ENCODE peak calls at places on chromosomes 4 and X, in seven cellular contexts. I, U, N, D, H, K and B are unnamed samples. For H3K4me1 and H3K27me3, the result is how much of the 10 kb centered on the place peaks cover.

GRCh38 chr4:58649236-58649635 is 1539.1 kb upstream of the IGFBP7 start:
- DNase-seq in I (no peak), U (no peak), N (no peak), D (no peak), H (no peak), K (no peak), B (no peak)

GRCh38 chr4:173169428-173170209 is 1.0 kb downstream of the GALNT7 start:
- DNase-seq in I (peak), U (peak), N (peak), D (peak), H (peak), K (peak), B (peak)

GRCh38 chrX:37686979-37687378 is 1.4 kb downstream of the XK start:
- DNase-seq in I (no peak), U (no peak), N (no peak), D (no peak), H (no peak), K (no peak), B (no peak)

GRCh38 chr4:186765673-186766546 is 42.3 kb upstream of the FAT1 start:
- DNase-seq in I (no peak), U (no peak), N (no peak), D (peak), H (no peak), K (peak), B (peak)

GRCh38 chrX:13492286-13492685 is 77.1 kb upstream of the EGFL6 start:
- DNase-seq in I (no peak), U (no peak), N (no peak), D (no peak), H (no peak), K (no peak), B (no peak)

GRCh38 chr4:3834186-3834920 is 68.2 kb downstream of the ADRA2C start:
- DNase-seq in I (no peak), U (no peak), N (no peak), D (no peak), H (no peak), K (no peak), B (no peak)

GRCh38 chr4:152479428-152480026 is 56.4 kb downstream of the FBXW7 start:
- DNase-seq in I (no peak), U (no peak), N (no peak), D (no peak), H (no peak), K (no peak), B (no peak)

GRCh38 chr4:186733778-186734177 is 10.1 kb upstream of the FAT1 start:
- DNase-seq in I (no peak), U (no peak), N (no peak), D (no peak), H (no peak), K (no peak), B (no peak)

GRCh38 chr4:27318740-27319139 is 458.1 kb downstream of the STIM2 start:
- DNase-seq in I (no peak), U (no peak), N (peak), D (peak), H (no peak), K (no peak), B (peak)

GRCh38 chr4:76088719-76089118 is 14.2 kb downstream of the ART3 start:
- DNase-seq in I (no peak), U (no peak), N (no peak), D (no peak), H (no peak), K (no peak), B (no peak)

GRCh38 chr4:76087007-76087769 is 12.7 kb downstream of the ART3 start:
- DNase-seq in I (no peak), U (no peak), N (peak), D (peak), H (peak), K (peak), B (peak)

GRCh38 chr4:76095568-76095967 is 21.1 kb downstream of the ART3 start:
- DNase-seq in I (no peak), U (no peak), N (no peak), D (no peak), H (no peak), K (no peak), B (no peak)

GRCh38 chr4:76090241-76090691 is 15.8 kb downstream of the ART3 start:
- DNase-seq in I (peak), U (no peak), N (no peak), D (no peak), H (no peak), K (peak), B (peak)

GRCh38 chr4:76091052-76091451 is 16.5 kb downstream of the ART3 start:
- DNase-seq in I (no peak), U (no peak), N (no peak), D (no peak), H (no peak), K (no peak), B (no peak)
- H3K4me1 ChIP-seq in I (under half), U (under half), N (under half), D (under half), H (under half), K (under half), B (under half)

DNA sequence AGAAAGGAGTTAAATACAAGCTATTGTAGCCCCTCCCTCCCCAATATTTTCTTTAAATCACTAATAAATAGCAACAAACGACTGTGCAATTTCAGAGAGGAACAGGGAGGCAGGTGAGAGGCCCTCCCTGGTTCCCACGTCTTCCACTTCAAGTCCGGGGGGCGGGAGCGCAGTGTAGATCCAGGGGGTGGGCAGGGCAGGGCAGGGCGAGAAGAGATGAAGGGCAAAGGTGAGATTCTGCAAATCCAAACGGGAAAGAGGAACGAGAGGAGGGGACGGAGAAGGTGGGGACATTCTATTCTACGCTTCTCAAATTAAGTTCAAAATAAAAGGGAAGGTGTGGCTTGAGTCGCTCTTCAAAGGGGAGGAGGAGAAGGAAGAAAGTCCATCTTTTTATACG is 6.8 kb downstream of the NKX6-1 start:
- DNase-seq in I (no peak), U (no peak), N (peak), D (no peak), H (no peak), K (no peak), B (no peak)
- H3K27me3 ChIP-seq in I (under half), U (under half), N (half or more), D (half or more), H (half or more), K (half or more), B (under half)

DNA sequence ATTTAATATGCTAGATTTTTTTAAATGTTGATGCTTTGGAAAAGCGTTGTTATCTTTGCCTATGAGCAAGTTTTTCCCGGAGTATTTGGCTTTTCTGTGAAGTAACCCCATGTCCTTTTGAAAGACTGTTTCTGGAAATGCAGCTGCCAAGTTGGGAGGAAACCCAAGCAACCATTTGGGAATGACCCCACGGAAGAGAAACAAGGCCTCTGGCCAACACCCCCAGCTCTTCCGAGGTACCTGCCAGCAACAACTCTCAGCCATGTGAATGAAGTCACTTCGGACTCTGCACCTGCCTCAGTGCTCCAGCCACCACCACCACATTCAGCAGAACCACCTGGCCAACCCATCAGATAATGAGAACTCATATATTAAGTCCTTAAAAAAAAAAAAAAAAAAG is 36.2 kb upstream of the DHRSX start:
- DNase-seq in I (no peak), U (peak), N (no peak), D (no peak), H (peak), K (no peak), B (peak)
- H3K4me1 ChIP-seq in I (under half), U (under half), N (under half), D (under half), H (under half), K (under half), B (under half)

GRCh38 chr4:71186566-71187398 is 152.0 kb upstream of the SLC4A4 start:
- DNase-seq in I (peak), U (no peak), N (peak), D (peak), H (peak), K (peak), B (peak)
- H3K27me3 ChIP-seq in I (under half), U (under half), N (under half), D (under half), H (under half), K (under half), B (under half)

GRCh38 chr4:87913871-87914270 is 61.6 kb upstream of the SPP1 start:
- DNase-seq in I (no peak), U (no peak), N (no peak), D (no peak), H (no peak), K (no peak), B (no peak)

GRCh38 chr4:87912164-87913004 is 63.1 kb upstream of the SPP1 start:
- DNase-seq in I (no peak), U (no peak), N (no peak), D (no peak), H (no peak), K (no peak), B (no peak)

GRCh38 chr4:87908341-87908740 is 67.2 kb upstream of the SPP1 start:
- DNase-seq in I (no peak), U (no peak), N (no peak), D (no peak), H (no peak), K (no peak), B (no peak)

GRCh38 chr4:87911252-87911774 is 64.2 kb upstream of the SPP1 start:
- DNase-seq in I (no peak), U (no peak), N (no peak), D (peak), H (no peak), K (no peak), B (no peak)

GRCh38 chr4:87910795-87911194 is 64.7 kb upstream of the SPP1 start:
- DNase-seq in I (no peak), U (no peak), N (no peak), D (no peak), H (no peak), K (no peak), B (no peak)
- H3K4me1 ChIP-seq in I (under half), U (under half), N (under half), D (under half), H (under half), K (under half), B (under half)

DNA sequence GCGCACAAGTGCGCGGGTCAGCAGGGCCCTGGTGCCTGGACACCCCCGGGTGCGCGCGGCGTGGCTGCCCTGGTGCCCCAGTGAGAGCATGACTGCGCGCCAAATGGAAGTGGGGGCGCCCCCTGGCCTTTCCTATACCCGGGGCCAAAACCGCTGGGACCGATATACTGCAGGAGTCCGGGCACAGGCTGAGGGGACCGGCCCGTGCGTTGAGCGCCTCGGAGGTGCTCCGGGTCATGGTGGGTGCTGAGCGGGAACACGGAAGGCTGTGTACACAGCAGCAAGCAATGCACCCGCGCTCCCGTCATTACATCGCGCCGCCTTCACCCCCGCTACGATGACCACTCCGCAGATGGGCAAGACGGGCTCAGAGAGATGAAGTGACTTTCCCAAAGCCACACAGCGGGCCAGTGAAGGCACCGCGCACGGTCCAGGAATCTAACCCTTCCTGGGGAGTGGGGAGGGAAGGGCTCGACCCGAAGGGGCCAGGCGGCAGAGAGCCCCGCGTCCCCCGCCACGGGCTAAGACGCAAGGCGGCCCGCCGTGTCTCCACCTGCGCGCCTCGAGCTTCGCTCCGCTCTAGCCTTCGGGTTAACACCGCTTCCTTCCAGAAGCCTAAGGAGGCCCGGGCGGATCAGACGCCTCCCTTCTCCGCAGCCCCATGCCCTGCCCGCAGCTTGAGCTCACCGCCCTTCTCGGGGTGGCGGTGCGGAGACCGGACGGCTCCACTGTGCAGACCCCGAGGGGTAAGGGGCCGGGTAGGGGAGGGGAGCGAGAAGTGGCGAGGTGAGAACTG is 11.3 kb downstream of the HMX1 start:
- DNase-seq in I (no peak), U (no peak), N (no peak), D (no peak), H (no peak), K (no peak), B (no peak)
- H3K27me3 ChIP-seq in I (under half), U (under half), N (half or more), D (half or more), H (half or more), K (half or more), B (half or more)

GRCh38 chr4:6749340-6750171 is 33.0 kb upstream of the KIAA0232 start:
- DNase-seq in I (peak), U (no peak), N (no peak), D (no peak), H (peak), K (peak), B (peak)

GRCh38 chr4:6748286-6748685 is 32.3 kb downstream of the BLOC1S4 start:
- DNase-seq in I (no peak), U (no peak), N (no peak), D (no peak), H (no peak), K (no peak), B (no peak)

GRCh38 chr4:6750302-6751221 is 32.0 kb upstream of the KIAA0232 start:
- DNase-seq in I (no peak), U (no peak), N (no peak), D (no peak), H (no peak), K (peak), B (peak)

GRCh38 chr4:6746721-6747689 is 31.0 kb downstream of the BLOC1S4 start:
- DNase-seq in I (no peak), U (no peak), N (no peak), D (no peak), H (peak), K (peak), B (peak)

DNA sequence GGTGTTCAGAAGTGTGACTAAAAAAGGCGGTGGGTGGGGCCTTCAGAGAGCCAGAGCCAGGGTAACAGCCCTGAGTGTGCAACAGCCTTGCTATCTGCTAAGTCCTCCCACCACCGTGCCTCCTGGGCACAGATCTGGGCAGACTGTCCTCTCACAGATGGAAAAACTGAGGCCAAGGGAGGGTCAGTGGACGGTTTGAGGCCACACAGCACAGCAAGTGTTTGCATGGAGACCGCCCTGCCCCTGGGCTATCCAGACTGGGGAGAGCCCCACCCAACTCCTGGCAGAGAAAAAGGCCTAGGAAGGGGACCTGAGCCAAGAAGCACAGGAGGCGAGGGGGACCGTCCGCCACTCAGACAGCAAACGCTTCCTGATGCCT is 31.7 kb downstream of the BLOC1S4 start:
- DNase-seq in I (no peak), U (no peak), N (no peak), D (no peak), H (no peak), K (no peak), B (no peak)
- H3K4me1 ChIP-seq in I (under half), U (under half), N (under half), D (under half), H (under half), K (under half), B (under half)

DNA sequence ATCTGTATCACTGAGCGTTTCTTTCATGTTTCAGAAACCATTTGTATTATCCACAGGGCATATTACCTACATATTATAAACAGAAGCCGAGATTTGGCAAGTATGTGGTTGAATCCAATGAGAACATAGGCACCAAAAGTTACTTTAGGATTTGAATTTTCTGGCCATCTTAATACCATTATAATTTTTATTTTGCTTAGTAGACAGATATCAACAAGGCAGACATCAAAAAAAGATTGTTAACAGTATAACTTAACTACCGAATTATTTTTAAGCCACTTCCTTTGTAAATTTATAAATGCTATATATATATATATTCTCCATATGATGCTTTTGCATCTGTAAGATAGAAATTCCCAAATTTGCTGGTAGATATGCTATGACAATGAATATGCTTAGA is 2.2 kb downstream of the GUCY1B1 start:
- DNase-seq in I (no peak), U (no peak), N (no peak), D (no peak), H (no peak), K (no peak), B (no peak)
- H3K27me3 ChIP-seq in I (under half), U (under half), N (under half), D (under half), H (under half), K (under half), B (under half)